ENCODE peak calls at places on chromosomes 2 and 18, in eight cellular contexts. Z, Q, G, H, P, V, W and N are unnamed samples.

GRCh38 chr2:6946722-6947121 is 29.5 kb downstream of the RNF144A start:
- DNase-seq in Z (no peak), Q (no peak), G (peak; percentile 9), H (no peak), P (no peak), V (peak; percentile 82), W (no peak), N (no peak)

GRCh38 chr2:218820746-218821369 is 10.7 kb downstream of the PRKAG3 start:
- DNase-seq in Z (no peak), Q (peak; percentile 72), G (no peak), H (no peak), P (no peak), V (no peak), W (no peak), N (no peak)

GRCh38 chr2:240983361-240983995 is 14.9 kb upstream of the SNED1 start:
- DNase-seq in Z (peak; percentile 18), Q (no peak), G (peak; percentile 65), H (peak; percentile 51), P (no peak), V (peak; percentile 50), W (peak; percentile 70), N (no peak)

GRCh38 chr2:27885656-27886055 is 4.5 kb downstream of the RBKS start:
- DNase-seq in Z (no peak), Q (no peak), G (no peak), H (no peak), P (no peak), V (no peak), W (no peak), N (no peak)

GRCh38 chr2:197265931-197266330 is 44.6 kb downstream of the ANKRD44 start:
- DNase-seq in Z (no peak), Q (no peak), G (peak; percentile 36), H (no peak), P (no peak), V (no peak), W (no peak), N (no peak)

GRCh38 chr2:28188436-28188835 is 204.2 kb upstream of the FOSL2 start:
- DNase-seq in Z (no peak), Q (no peak), G (no peak), H (no peak), P (no peak), V (no peak), W (no peak), N (no peak)

GRCh38 chr2:6914829-6915228 is 2.4 kb upstream of the RNF144A start:
- DNase-seq in Z (no peak), Q (no peak), G (peak; percentile 61), H (no peak), P (no peak), V (peak; percentile 61), W (peak; percentile 62), N (no peak)

GRCh38 chr2:56372071-56372656 is 188.4 kb downstream of the CCDC85A start:
- DNase-seq in Z (no peak), Q (no peak), G (peak; percentile 73), H (no peak), P (no peak), V (peak; percentile 74), W (no peak), N (no peak)

GRCh38 chr2:222753251-222753824 is 81.9 kb downstream of the MOGAT1 start:
- DNase-seq in Z (no peak), Q (no peak), G (peak; percentile 52), H (no peak), P (no peak), V (peak; percentile 73), W (no peak), N (no peak)

GRCh38 chr2:81194581-81194980 is 890.0 kb upstream of the LRRTM1 start:
- DNase-seq in Z (no peak), Q (peak; percentile 67), G (no peak), H (no peak), P (no peak), V (no peak), W (no peak), N (no peak)

GRCh38 chr18:70463085-70463484 is 174.2 kb downstream of the SOCS6 start:
- DNase-seq in Z (no peak), Q (no peak), G (no peak), H (no peak), P (no peak), V (no peak), W (no peak), N (no peak)

GRCh38 chr2:86039963-86040655 is 65.6 kb downstream of the POLR1A start:
- DNase-seq in Z (no peak), Q (no peak), G (no peak), H (no peak), P (no peak), V (no peak), W (no peak), N (peak; percentile 26)

GRCh38 chr2:151669585-151670081 is 64.6 kb downstream of the NEB start:
- DNase-seq in Z (no peak), Q (no peak), G (peak; percentile 54), H (no peak), P (no peak), V (peak; percentile 1), W (peak; percentile 6), N (no peak)

GRCh38 chr2:168530980-168531379 is 74.9 kb downstream of the CERS6 start:
- DNase-seq in Z (no peak), Q (no peak), G (no peak), H (no peak), P (no peak), V (no peak), W (no peak), N (no peak)

GRCh38 chr2:183125659-183126341 is 1.6 kb downstream of the NUP35 start:
- DNase-seq in Z (peak; percentile 41), Q (no peak), G (no peak), H (no peak), P (no peak), V (no peak), W (peak; percentile 14), N (no peak)

GRCh38 chr2:145815933-145816332 is 1296.0 kb upstream of the ZEB2 start:
- DNase-seq in Z (no peak), Q (no peak), G (no peak), H (no peak), P (no peak), V (no peak), W (no peak), N (no peak)

GRCh38 chr2:7427293-7428060 is 510.3 kb downstream of the RNF144A start:
- DNase-seq in Z (peak; percentile 50), Q (no peak), G (peak; percentile 56), H (no peak), P (no peak), V (peak; percentile 37), W (peak; percentile 44), N (no peak)

GRCh38 chr2:161200327-161200726 is 40.1 kb downstream of the TANK start:
- DNase-seq in Z (no peak), Q (no peak), G (no peak), H (no peak), P (no peak), V (no peak), W (no peak), N (no peak)

GRCh38 chr2:200319587-200320337 is 13.3 kb downstream of the SPATS2L start:
- DNase-seq in Z (no peak), Q (no peak), G (peak; percentile 74), H (no peak), P (no peak), V (peak; percentile 51), W (no peak), N (no peak)

GRCh38 chr2:100981011-100981410 is 21.1 kb upstream of the RPL31 start:
- DNase-seq in Z (no peak), Q (no peak), G (no peak), H (no peak), P (no peak), V (no peak), W (no peak), N (no peak)

GRCh38 chr2:147989809-147990403 is 30.6 kb downstream of the ORC4 start:
- DNase-seq in Z (no peak), Q (no peak), G (peak; percentile 48), H (no peak), P (no peak), V (peak; percentile 10), W (peak; percentile 13), N (no peak)

GRCh38 chr18:79529296-79529695 is 133.6 kb downstream of the NFATC1 start:
- DNase-seq in Z (no peak), Q (no peak), G (no peak), H (no peak), P (no peak), V (no peak), W (no peak), N (no peak)

GRCh38 chr18:13530879-13531387 is 195.4 kb downstream of the FAM210A start:
- DNase-seq in Z (peak; percentile 26), Q (peak; percentile 86), G (no peak), H (no peak), P (no peak), V (peak; percentile 2), W (peak; percentile 22), N (peak; percentile 48)

GRCh38 chr2:23595601-23596251 is 210.7 kb downstream of the KLHL29 start:
- DNase-seq in Z (no peak), Q (no peak), G (no peak), H (no peak), P (no peak), V (peak; percentile 19), W (peak; percentile 6), N (peak; percentile 62)